ENCODE peak calls at places on chromosome 9, in four cellular contexts. I is stimulated activated CD4-positive, alpha-beta T cell treated with anti-CD3 and anti-CD28 coated beads, Interleukin-4, amount 100 ng/mL, for 24 hours; G is LHCN-M2; C is NCI-H460. Z is an unnamed sample.

GRCh38 chr9:16213781-16214515 is 656.5 kb downstream of the BNC2 start:
- DNase-seq in G (peak), C (no peak), I (no peak), Z (no peak)

GRCh38 chr9:112091805-112092204 is 83.3 kb downstream of the SUSD1 start:
- DNase-seq in C (no peak), G (peak), I (no peak), Z (peak)

GRCh38 chr9:130262061-130262745 is 3.4 kb upstream of the HMCN2 start:
- DNase-seq in G (no peak), C (no peak), I (no peak), Z (no peak)

GRCh38 chr9:125233678-125234077 is 7.5 kb downstream of the HSPA5 start:
- DNase-seq in G (peak), I (no peak), C (no peak), Z (peak)

GRCh38 chr9:124617477-124618141 is 110.4 kb upstream of the NR5A1 start:
- DNase-seq in I (peak), C (peak), G (peak), Z (peak)

GRCh38 chr9:120363697-120364096 is 216.3 kb downstream of the CDK5RAP2 start:
- DNase-seq in G (no peak), I (no peak), C (no peak), Z (no peak)

GRCh38 chr9:129225815-129226214 is 47.8 kb upstream of the IER5L start:
- DNase-seq in I (peak), C (no peak), G (peak), Z (peak)

GRCh38 chr9:87711857-87712800 is 13.8 kb upstream of the CTSL start:
- DNase-seq in I (no peak), G (peak), C (peak), Z (peak)

GRCh38 chr9:93620041-93620506 is 43.7 kb downstream of the PHF2 start:
- DNase-seq in I (no peak), C (no peak), G (no peak), Z (no peak)

GRCh38 chr9:136213733-136214132 is 8.8 kb upstream of the LHX3 start:
- DNase-seq in C (no peak), G (no peak), I (no peak), Z (no peak)

Z was measured in H4.